ENCODE peak calls at places on chromosomes 6 and 20, in six cellular contexts. L is HepG2, Y is NT2/D1, Q is H1, T is K562, J is GM12878. W is an unnamed sample.

GRCh38 chr6:28814032-28814976 is 109.5 kb downstream of the TRIM27 start:
- DNase-seq in Y (no peak), L (no peak), T (no peak), J (no peak), Q (no peak), W (no peak)

GRCh38 chr6:31158863-31159855 is 770 bp downstream of the TCF19 start:
- DNase-seq in T (peak; percentile 72), J (no peak), Q (no peak), Y (no peak), L (peak; percentile 31), W (no peak)

GRCh38 chr20:60240986-60241385 is 282.8 kb downstream of the CDH26 start:
- DNase-seq in L (no peak), J (no peak), Y (no peak), Q (no peak), T (no peak), W (no peak)

GRCh38 chr20:7136886-7137285 is 369.4 kb downstream of the BMP2 start:
- DNase-seq in T (no peak), Q (no peak), Y (no peak), L (no peak), J (no peak), W (no peak)

GRCh38 chr6:26455357-26455970 is 2.3 kb upstream of the BTN2A1 start:
- DNase-seq in T (no peak), Y (no peak), J (no peak), Q (no peak), L (no peak), W (no peak)

GRCh38 chr6:79630883-79631799 is at the start of gene SH3BGRL2:
- DNase-seq in T (peak; percentile 64), L (peak; percentile 89), Q (peak; percentile 33), Y (peak; percentile 35), J (no peak), W (peak; percentile 46)

GRCh38 chr20:20711413-20711812 is 1.0 kb downstream of the RALGAPA2 start:
- DNase-seq in T (no peak), Y (no peak), J (no peak), Q (no peak), L (no peak), W (no peak)

GRCh38 chr6:164167873-164168405 is 753.4 kb downstream of the QKI start:
- DNase-seq in Y (no peak), J (no peak), Q (no peak), L (no peak), T (no peak), W (no peak)

GRCh38 chr6:132401120-132401940 is at the start of gene MOXD1:
- DNase-seq in J (no peak), T (peak; percentile 18), L (no peak), Q (no peak), Y (no peak), W (no peak)

GRCh38 chr6:161557333-161558107 is 283.7 kb upstream of the AGPAT4 start:
- DNase-seq in T (no peak), Q (no peak), J (no peak), Y (no peak), L (no peak), W (no peak)

GRCh38 chr6:113696960-113697359 is 160.2 kb upstream of the MARCKS start:
- DNase-seq in L (no peak), J (no peak), T (no peak), Q (no peak), Y (no peak), W (no peak)

GRCh38 chr6:140437619-140438345 is 1063.3 kb upstream of the CITED2 start:
- DNase-seq in J (no peak), Y (no peak), T (no peak), L (no peak), Q (no peak), W (no peak)

GRCh38 chr6:128507337-128508310 is 12.8 kb downstream of the PTPRK start:
- DNase-seq in Q (no peak), Y (no peak), L (peak; percentile 99), T (no peak), J (no peak), W (no peak)

GRCh38 chr6:18634912-18635311 is 247.8 kb downstream of the RNF144B start:
- DNase-seq in T (no peak), L (no peak), Q (no peak), J (no peak), Y (no peak), W (no peak)

GRCh38 chr6:169158750-169159149 is 94.9 kb downstream of the THBS2 start:
- DNase-seq in T (no peak), J (no peak), L (no peak), Q (no peak), Y (no peak), W (no peak)

GRCh38 chr20:64093013-64093503 is 8.9 kb upstream of the LKAAEAR1 start:
- DNase-seq in J (no peak), T (peak; percentile 41), Q (no peak), L (peak; percentile 64), Y (no peak), W (no peak)

GRCh38 chr20:638579-638978 is 14.4 kb downstream of the SRXN1 start:
- DNase-seq in Y (no peak), J (no peak), T (no peak), Q (no peak), L (no peak), W (no peak)

GRCh38 chr6:114344216-114344970 is 1.6 kb upstream of the HS3ST5 start:
- DNase-seq in T (no peak), Y (no peak), J (no peak), Q (no peak), L (no peak), W (no peak)

GRCh38 chr6:137044366-137045220 is at the start of gene IL20RA:
- DNase-seq in Q (no peak), Y (no peak), J (no peak), T (no peak), L (no peak), W (no peak)

GRCh38 chr6:37279366-37280134 is 21.6 kb upstream of the TMEM217 start:
- DNase-seq in Q (no peak), L (no peak), J (no peak), T (no peak), Y (no peak), W (no peak)

GRCh38 chr6:68718379-68719073 is 83.4 kb downstream of the ADGRB3 start:
- DNase-seq in J (no peak), T (no peak), Q (no peak), L (no peak), Y (no peak), W (no peak)

GRCh38 chr6:25311251-25311910 is 32.2 kb downstream of the CARMIL1 start:
- DNase-seq in L (no peak), Y (no peak), J (no peak), Q (no peak), T (no peak), W (peak; percentile 60)

GRCh38 chr6:89936177-89936576 is 41.9 kb downstream of the GJA10 start:
- DNase-seq in J (no peak), T (no peak), L (no peak), Y (no peak), Q (no peak), W (no peak)

GRCh38 chr6:3825851-3826581 is 23.2 kb upstream of the FAM50B start:
- DNase-seq in J (no peak), Q (no peak), T (no peak), L (peak; percentile 73), Y (no peak), W (peak; percentile 81)

GRCh38 chr20:43397147-43397546 is 60.5 kb upstream of the SRSF6 start:
- DNase-seq in Q (no peak), J (no peak), Y (no peak), T (no peak), L (no peak), W (no peak)

GRCh38 chr6:127518710-127519468 is at the start of gene MTCL3:
- DNase-seq in T (no peak), Q (peak; percentile 43), Y (no peak), J (no peak), L (no peak), W (no peak)

GRCh38 chr6:125853740-125854139 is 63.0 kb downstream of the NCOA7 start:
- DNase-seq in J (no peak), Q (no peak), L (no peak), T (no peak), Y (no peak), W (no peak)
- TF ChIP-seq ZNF274 in J (no peak), Q (no peak), L (no peak), T (no peak), Y (no peak), W (no peak)

GRCh38 chr6:70863343-70863742 is 93.5 kb downstream of the B3GAT2 start:
- DNase-seq in J (no peak), T (no peak), Y (no peak), L (no peak), Q (no peak), W (no peak)

GRCh38 chr6:70852667-70853246 is 104.1 kb downstream of the B3GAT2 start:
- DNase-seq in Q (no peak), J (no peak), Y (no peak), L (peak; percentile 23), T (no peak), W (no peak)

GRCh38 chr6:70860044-70860443 is 96.8 kb downstream of the B3GAT2 start:
- DNase-seq in Q (no peak), T (no peak), Y (no peak), J (no peak), L (no peak), W (no peak)

GRCh38 chr6:70860920-70861319 is 95.9 kb downstream of the B3GAT2 start:
- DNase-seq in J (no peak), Q (no peak), L (no peak), T (no peak), Y (no peak), W (no peak)

DNA sequence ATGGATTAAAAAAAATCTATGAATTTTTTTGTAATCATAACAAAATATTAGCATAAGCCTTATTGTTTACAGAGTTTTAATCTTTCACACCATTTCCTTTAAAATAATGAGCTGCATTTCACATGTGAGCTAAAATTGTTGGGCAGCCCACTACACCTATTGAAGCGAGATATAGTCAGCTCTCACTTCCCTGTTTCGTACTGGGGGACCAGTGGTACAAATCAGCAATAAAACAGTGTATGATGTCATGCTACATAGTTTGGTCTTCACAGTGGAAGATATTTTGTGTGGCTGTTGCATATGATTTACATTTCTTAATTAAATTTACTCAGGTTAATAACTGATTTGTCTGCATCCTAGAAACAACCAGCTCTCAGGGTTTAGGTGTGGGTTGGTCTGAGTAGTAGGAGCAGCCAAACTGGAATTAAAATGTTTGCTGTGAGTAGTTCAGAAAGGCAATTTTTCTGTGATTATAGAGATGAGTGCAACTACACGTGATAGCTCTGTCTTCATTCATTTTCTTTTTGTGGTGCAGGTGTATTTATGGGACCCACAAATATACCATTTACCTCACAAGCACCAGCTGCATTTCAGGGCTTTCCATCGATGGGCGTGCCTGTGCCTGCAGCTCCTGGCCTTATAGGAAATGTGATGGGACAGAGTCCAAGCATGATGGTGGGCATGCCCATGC is 99.3 kb downstream of the B3GAT2 start:
- DNase-seq in L (no peak), T (no peak), Q (no peak), Y (no peak), J (peak; percentile 66), W (no peak)
- TF ChIP-seq ZNF274 in L (no peak), T (no peak), Q (no peak), Y (no peak), J (no peak), W (no peak)

DNA sequence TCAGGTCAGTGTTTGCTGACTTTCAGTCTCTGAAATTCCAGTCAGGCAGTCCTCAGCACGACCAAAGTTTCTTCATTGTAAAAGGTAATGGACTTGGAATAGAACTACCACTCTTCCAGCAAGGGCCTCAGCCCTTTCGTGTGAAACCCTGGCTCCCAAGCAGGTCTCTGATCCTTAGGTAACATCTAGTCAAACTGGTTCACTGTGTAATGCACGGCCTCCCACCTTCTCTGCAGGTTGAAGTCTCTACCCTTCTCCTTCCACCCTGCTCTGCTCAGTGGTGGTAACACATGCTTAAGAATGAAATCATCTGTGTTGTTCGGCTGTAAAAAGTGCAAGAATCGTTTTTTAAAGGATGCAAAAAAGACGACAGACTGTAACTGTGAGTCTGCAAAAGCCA is 287.2 kb upstream of the POU3F2 start:
- DNase-seq in L (no peak), Y (no peak), J (no peak), Q (no peak), T (no peak), W (no peak)
- TF ChIP-seq ZNF274 in L (no peak), Y (no peak), J (no peak), Q (no peak), T (no peak), W (no peak)

GRCh38 chr6:101439790-101440189 is 46.3 kb downstream of the GRIK2 start:
- DNase-seq in Y (no peak), T (no peak), L (no peak), Q (no peak), J (no peak), W (no peak)
- TF ChIP-seq ZNF274 in Y (no peak), T (no peak), L (no peak), Q (no peak), J (no peak), W (no peak)